ENCODE peak calls at places on chromosomes 11 and 22, in four cellular contexts. Q is GM23338, A is cardiac muscle cell, K is bronchial epithelial cell. O is an unnamed sample.

GRCh38 chr11:47021965-47022364 is 85.4 kb downstream of the CSTPP1 start:
- DNase-seq in Q (no peak), A (no peak), K (no peak), O (no peak)

GRCh38 chr11:119376197-119376847 is 5.2 kb downstream of the USP2 start:
- DNase-seq in Q (no peak), A (no peak), K (peak), O (no peak)

GRCh38 chr22:26259510-26259909 is 90.2 kb downstream of the SEZ6L start:
- DNase-seq in Q (peak), A (peak), K (peak), O (peak)

GRCh38 chr11:79030448-79030847 is 410.4 kb downstream of the TENM4 start:
- DNase-seq in Q (no peak), A (no peak), K (no peak), O (no peak)

GRCh38 chr22:19786959-19787848 is 26.6 kb downstream of the TBX1 start:
- DNase-seq in Q (no peak), A (no peak), K (no peak), O (no peak)

GRCh38 chr11:44568706-44569473 is 3.4 kb downstream of the CD82 start:
- DNase-seq in Q (no peak), A (peak), K (peak), O (no peak)

GRCh38 chr11:119694334-119694733 is 34.7 kb downstream of the NECTIN1 start:
- DNase-seq in Q (no peak), A (no peak), K (peak), O (no peak)

GRCh38 chr11:21635359-21635758 is 557.5 kb upstream of the ANO5 start:
- DNase-seq in Q (no peak), A (no peak), K (no peak), O (no peak)

GRCh38 chr11:71206186-71206585 is 46.2 kb downstream of the SHANK2 start:
- DNase-seq in Q (peak), A (peak), K (no peak), O (no peak)

GRCh38 chr11:9664276-9665171 is 647 bp downstream of the SWAP70 start:
- DNase-seq in Q (peak), A (peak), K (peak), O (peak)

GRCh38 chr22:44537016-44537936 is 39.2 kb upstream of the RTL6 start:
- DNase-seq in Q (no peak), A (no peak), K (no peak), O (no peak)

GRCh38 chr22:36221799-36222751 is 17.3 kb downstream of the APOL2 start:
- DNase-seq in Q (peak), A (peak), K (peak), O (peak)

GRCh38 chr22:42926034-42926433 is 69.0 kb upstream of the ARFGAP3 start:
- DNase-seq in Q (no peak), A (peak), K (no peak), O (no peak)

GRCh38 chr22:26431151-26431995 is 2.3 kb downstream of the ASPHD2 start:
- DNase-seq in Q (no peak), A (peak), K (no peak), O (no peak)

GRCh38 chr22:46061431-46062231 is 84.7 kb upstream of the WNT7B start:
- DNase-seq in Q (peak), A (no peak), K (no peak), O (peak)

GRCh38 chr11:101686514-101686913 is 102.7 kb upstream of the TRPC6 start:
- DNase-seq in Q (no peak), A (peak), K (peak), O (no peak)

GRCh38 chr11:13462311-13462927 is 603 bp downstream of the BTBD10 start:
- DNase-seq in Q (peak), A (peak), K (peak), O (peak)

GRCh38 chr11:15258433-15259350 is 144.0 kb downstream of the INSC start:
- DNase-seq in Q (peak), A (peak), K (peak), O (no peak)

GRCh38 chr11:104968856-104969776 is 742 bp upstream of the CASP4 start:
- DNase-seq in Q (peak), A (peak), K (no peak), O (peak)

GRCh38 chr22:20905415-20906386 is 11.5 kb upstream of the CRKL start:
- DNase-seq in Q (no peak), A (no peak), K (peak), O (no peak)

GRCh38 chr11:106706355-106706754 is 311.9 kb downstream of the GUCY1A2 start:
- DNase-seq in Q (no peak), A (peak), K (peak), O (no peak)

GRCh38 chr11:61791737-61792309 is 576 bp downstream of the TMEM258 start:
- DNase-seq in Q (peak), A (peak), K (peak), O (peak)

GRCh38 chr11:134275534-134276395 is at the start of gene GLB1L3:
- DNase-seq in Q (peak), A (no peak), K (peak), O (peak)

GRCh38 chr11:68962527-68963250 is 18.1 kb downstream of the MRGPRD start:
- DNase-seq in Q (no peak), A (no peak), K (no peak), O (no peak)

GRCh38 chr22:20312396-20313191 is 7.3 kb downstream of the DGCR6L start:
- DNase-seq in Q (no peak), A (no peak), K (no peak), O (peak)

GRCh38 chr11:117195208-117195607 is 4.0 kb upstream of the TAGLN start:
- DNase-seq in Q (no peak), A (no peak), K (no peak), O (no peak)

GRCh38 chr11:124864176-124864891 is 898 bp upstream of the ROBO3 start:
- DNase-seq in Q (no peak), A (no peak), K (no peak), O (no peak)

GRCh38 chr11:124863826-124864165 is 1.4 kb upstream of the ROBO3 start:
- DNase-seq in Q (peak), A (no peak), K (no peak), O (no peak)

GRCh38 chr11:124864892-124865180 is 396 bp upstream of the ROBO3 start:
- DNase-seq in Q (no peak), A (no peak), K (no peak), O (no peak)

GRCh38 chr11:124865902-124866851 is 945 bp downstream of the ROBO3 start:
- DNase-seq in Q (peak), A (peak), K (peak), O (peak)

DNA sequence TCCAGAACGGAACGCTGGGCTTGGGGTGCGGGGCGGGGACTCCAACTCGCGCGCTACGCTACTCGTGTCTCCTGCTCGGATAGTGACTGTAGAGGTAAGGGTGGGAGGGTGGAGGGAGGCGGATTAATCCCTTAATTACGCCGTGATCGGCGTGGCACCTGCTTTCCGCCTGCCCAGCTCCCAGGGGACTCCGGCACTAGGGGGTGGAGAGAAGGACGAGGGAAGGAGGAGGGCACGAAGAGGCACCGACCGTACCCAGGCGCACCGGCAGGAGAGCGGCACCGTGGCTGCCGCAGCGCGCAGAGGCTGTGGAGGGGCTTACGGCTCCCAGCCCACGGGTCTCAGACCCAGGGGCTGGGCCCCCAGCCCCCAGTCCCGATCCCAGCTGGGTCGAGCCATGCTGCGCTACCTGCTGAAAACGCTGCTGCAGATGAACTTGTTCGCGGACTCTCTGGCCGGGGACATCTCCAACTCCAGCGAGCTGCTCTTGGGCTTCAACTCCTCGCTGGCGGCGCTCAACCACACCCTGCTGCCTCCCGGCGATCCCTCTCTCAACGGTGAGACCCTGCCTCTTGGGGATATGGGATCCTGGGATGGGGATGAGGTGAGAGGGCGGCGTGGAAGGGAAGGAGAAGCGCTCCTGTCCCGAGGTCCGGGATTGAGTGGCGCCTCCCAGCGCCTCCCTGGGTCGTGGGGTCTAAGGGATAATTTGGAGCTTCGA is at the start of gene ROBO3:
- DNase-seq in Q (peak), A (no peak), K (no peak), O (no peak)
- TF ChIP-seq CTCF in Q (no peak), A (no peak), K (no peak), O (no peak)

GRCh38 chr11:121426476-121427454 is 25.3 kb upstream of the SORL1 start:
- DNase-seq in Q (peak), A (no peak), K (no peak), O (peak)
- TF ChIP-seq CTCF in Q (peak), A (no peak), K (no peak), O (no peak)

DNA sequence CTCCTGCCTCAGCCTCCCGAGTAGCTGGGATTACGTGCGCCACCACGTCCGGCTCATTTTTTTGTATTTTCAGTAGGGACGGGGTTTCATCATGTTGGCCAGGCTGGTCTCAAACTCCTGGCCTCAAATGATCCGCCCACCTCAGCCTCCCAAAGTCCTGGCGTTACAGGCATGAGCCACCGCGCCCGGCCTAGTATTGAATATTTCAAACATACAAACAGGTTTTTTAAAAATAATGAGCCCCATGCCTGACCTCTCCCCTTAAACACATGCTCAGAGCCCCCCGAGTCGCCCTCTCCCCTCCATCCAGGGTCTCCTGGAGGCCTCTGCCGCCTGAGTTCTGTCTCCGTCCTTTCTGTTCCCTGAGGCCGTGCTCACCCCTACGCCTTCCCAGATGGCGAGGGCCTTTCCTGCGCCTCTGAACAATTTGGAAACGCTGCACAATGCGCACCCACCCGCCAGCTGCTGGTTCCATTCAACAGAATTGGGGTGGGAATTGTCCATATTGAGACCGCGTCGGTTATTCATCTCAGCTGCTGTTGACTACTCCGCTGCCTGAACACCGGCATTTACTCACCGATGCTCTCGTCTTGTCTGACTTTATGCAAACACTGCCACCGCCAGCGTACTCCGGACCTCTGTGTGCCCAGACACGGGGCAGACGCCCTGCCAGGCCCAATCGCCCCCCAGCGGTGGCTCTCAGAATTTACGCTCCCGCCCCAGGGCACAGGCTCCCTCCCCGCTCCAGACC is 13.6 kb upstream of the RNH1 start:
- DNase-seq in Q (no peak), A (no peak), K (no peak), O (peak)
- TF ChIP-seq CTCF in Q (peak), A (peak), K (peak), O (peak)

GRCh38 chr11:17036666-17037658 is 22.7 kb upstream of the PLEKHA7 start:
- DNase-seq in Q (peak), A (no peak), K (no peak), O (peak)
- TF ChIP-seq CTCF in Q (peak), A (peak), K (peak), O (peak)

GRCh38 chr11:65425971-65426838 is 3.6 kb downstream of the NEAT1 start:
- DNase-seq in Q (no peak), A (peak), K (peak), O (no peak)

GRCh38 chr11:65423516-65424199 is 1.1 kb downstream of the NEAT1 start:
- DNase-seq in Q (no peak), A (peak), K (peak), O (no peak)

GRCh38 chr11:65424200-65425104 is 1.9 kb downstream of the NEAT1 start:
- DNase-seq in Q (peak), A (peak), K (peak), O (no peak)

GRCh38 chr11:65426839-65427690 is 4.5 kb downstream of the NEAT1 start:
- DNase-seq in Q (peak), A (peak), K (peak), O (no peak)

DNA sequence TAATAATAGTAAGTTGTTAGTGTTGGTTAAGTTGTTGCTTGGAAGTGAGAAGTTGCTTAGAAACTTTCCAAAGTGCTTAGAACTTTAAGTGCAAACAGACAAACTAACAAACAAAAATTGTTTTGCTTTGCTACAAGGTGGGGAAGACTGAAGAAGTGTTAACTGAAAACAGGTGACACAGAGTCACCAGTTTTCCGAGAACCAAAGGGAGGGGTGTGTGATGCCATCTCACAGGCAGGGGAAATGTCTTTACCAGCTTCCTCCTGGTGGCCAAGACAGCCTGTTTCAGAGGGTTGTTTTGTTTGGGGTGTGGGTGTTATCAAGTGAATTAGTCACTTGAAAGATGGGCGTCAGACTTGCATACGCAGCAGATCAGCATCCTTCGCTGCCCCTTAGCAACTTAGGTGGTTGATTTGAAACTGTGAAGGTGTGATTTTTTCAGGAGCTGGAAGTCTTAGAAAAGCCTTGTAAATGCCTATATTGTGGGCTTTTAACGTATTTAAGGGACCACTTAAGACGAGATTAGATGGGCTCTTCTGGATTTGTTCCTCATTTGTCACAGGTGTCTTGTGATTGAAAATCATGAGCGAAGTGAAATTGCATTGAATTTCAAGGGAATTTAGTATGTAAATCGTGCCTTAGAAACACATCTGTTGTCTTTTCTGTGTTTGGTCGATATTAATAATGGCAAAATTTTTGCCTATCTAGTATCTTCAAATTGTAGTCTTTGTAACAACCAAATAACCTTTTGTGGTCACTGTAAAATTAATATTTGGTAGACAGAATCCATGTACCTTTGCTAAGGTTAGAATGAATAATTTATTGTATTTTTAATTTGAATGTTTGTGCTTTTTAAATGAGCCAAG is 2.7 kb downstream of the NEAT1 start:
- DNase-seq in Q (peak), A (peak), K (peak), O (no peak)
- TF ChIP-seq CTCF in Q (no peak), A (peak), K (peak), O (no peak)

DNA sequence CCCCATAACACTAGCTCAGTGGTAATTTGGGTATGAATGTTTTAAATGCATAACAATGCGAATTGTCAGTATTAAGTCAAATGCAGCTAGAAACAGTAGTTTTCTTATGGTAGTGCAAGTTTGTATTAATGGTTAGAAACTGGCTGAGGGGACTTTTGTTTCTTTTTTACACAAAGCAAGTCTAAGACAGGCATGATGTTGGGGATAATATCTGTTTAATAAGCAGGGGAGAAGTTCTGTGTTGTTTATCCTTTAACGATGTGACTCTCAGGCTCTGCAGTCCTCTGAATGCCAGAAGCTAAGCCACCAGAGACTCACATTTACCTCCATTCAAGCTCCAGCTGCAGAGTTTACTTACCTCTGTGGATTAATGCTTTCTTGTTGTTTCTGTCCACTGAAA is 67.8 kb downstream of the SYT9 start:
- DNase-seq in Q (no peak), A (no peak), K (no peak), O (no peak)
- TF ChIP-seq CTCF in Q (no peak), A (no peak), K (no peak), O (no peak)

GRCh38 chr11:76778874-76779273 is 4.3 kb upstream of the TSKU start:
- DNase-seq in Q (no peak), A (no peak), K (no peak), O (no peak)
- TF ChIP-seq CTCF in Q (no peak), A (no peak), K (no peak), O (no peak)

GRCh38 chr22:41191467-41191866 is 13.6 kb upstream of the L3MBTL2 start:
- DNase-seq in Q (no peak), A (no peak), K (no peak), O (no peak)

GRCh38 chr22:41201146-41201545 is 4.0 kb upstream of the L3MBTL2 start:
- DNase-seq in Q (no peak), A (no peak), K (peak), O (no peak)

GRCh38 chr22:41193829-41194228 is 11.3 kb upstream of the L3MBTL2 start:
- DNase-seq in Q (no peak), A (no peak), K (no peak), O (no peak)

GRCh38 chr22:41197808-41198585 is 7.1 kb upstream of the L3MBTL2 start:
- DNase-seq in Q (peak), A (no peak), K (peak), O (peak)

DNA sequence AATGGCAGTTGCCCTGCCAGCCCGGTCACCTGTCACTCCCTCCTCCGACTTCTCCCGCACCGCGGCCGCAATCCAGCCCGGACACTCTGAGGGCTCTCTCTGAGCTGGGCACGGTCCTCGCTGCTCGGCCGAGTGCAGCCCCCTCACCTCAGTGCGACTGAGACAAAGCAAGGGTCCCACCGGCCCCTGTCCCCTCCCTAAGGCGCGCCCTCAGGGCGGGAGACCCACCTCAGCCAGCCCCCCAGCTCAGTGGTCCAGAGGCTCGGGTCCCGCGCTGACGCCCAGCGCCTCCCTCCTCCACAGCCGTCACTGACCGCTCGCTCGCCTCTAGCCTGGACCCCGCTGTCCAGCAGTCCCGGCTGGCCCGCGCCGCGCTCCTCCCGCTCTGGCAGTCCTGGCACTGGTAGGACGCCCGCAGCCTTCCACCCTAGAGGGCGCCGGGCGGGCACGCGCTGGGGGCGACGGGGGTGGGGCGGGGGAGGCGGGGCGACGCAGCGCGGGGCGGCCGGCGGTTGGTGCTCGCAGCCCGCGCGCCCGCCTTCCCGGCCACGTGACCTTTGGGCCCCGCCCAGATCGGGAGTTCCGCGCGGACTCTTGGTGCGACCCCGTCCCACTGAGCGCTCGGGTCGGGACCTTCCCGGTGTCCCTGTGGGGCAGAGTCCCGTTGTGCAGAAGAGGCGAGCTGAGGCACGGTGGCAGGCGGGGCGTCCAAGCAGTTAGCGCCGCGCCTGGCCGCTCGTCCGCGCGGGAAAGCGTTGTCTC is 7.9 kb upstream of the L3MBTL2 start:
- DNase-seq in Q (peak), A (peak), K (peak), O (peak)
- TF ChIP-seq CTCF in Q (peak), A (peak), K (no peak), O (no peak)

O was measured in WTC11.